ENCODE peak calls at places on chromosome 5, in six cellular contexts. D, Q, K, P, U and T are unnamed samples.

GRCh38 chr5:1462358-1462757 is 17.1 kb upstream of the SLC6A3 start:
- DNase-seq in D (no peak), Q (no peak), K (no peak), P (no peak), U (peak), T (no peak)

GRCh38 chr5:142056831-142057696 is 44.2 kb upstream of the GNPDA1 start:
- DNase-seq in D (no peak), Q (no peak), K (no peak), P (no peak), U (no peak), T (no peak)

GRCh38 chr5:82314964-82315728 is 37.0 kb upstream of the RPS23 start:
- DNase-seq in D (no peak), Q (no peak), K (peak), P (no peak), U (no peak), T (no peak)

GRCh38 chr5:179484201-179484600 is 66.2 kb upstream of the RUFY1 start:
- DNase-seq in D (no peak), Q (no peak), K (no peak), P (no peak), U (no peak), T (no peak)

GRCh38 chr5:67679184-67679855 is 482.7 kb upstream of the CD180 start:
- DNase-seq in D (no peak), Q (no peak), K (no peak), P (peak), U (no peak), T (no peak)

GRCh38 chr5:78661044-78661443 is 12.5 kb upstream of the LHFPL2 start:
- DNase-seq in D (no peak), Q (no peak), K (no peak), P (no peak), U (no peak), T (no peak)

GRCh38 chr5:173486826-173487225 is 129.6 kb downstream of the BOD1 start:
- DNase-seq in D (no peak), Q (no peak), K (no peak), P (no peak), U (no peak), T (no peak)

GRCh38 chr5:103487822-103488493 is 74.6 kb downstream of the NUDT12 start:
- DNase-seq in D (no peak), Q (no peak), K (no peak), P (peak), U (no peak), T (peak)

GRCh38 chr5:6302099-6302498 is 76.2 kb downstream of the MED10 start:
- DNase-seq in D (no peak), Q (no peak), K (no peak), P (no peak), U (no peak), T (no peak)

GRCh38 chr5:38757451-38758245 is 88.2 kb upstream of the OSMR start:
- DNase-seq in D (no peak), Q (no peak), K (peak), P (no peak), U (no peak), T (no peak)

GRCh38 chr5:38576442-38576841 is 20.0 kb upstream of the LIFR start:
- DNase-seq in D (no peak), Q (no peak), K (peak), P (no peak), U (no peak), T (no peak)

GRCh38 chr5:97714426-97714825 is 531.4 kb upstream of the RIOK2 start:
- DNase-seq in D (no peak), Q (no peak), K (no peak), P (no peak), U (no peak), T (no peak)

GRCh38 chr5:80739898-80740297 is 85.1 kb upstream of the DHFR start:
- DNase-seq in D (no peak), Q (no peak), K (no peak), P (no peak), U (no peak), T (no peak)

GRCh38 chr5:17359451-17359965 is 138.5 kb upstream of the TAF11L2 start:
- DNase-seq in D (no peak), Q (no peak), K (peak), P (no peak), U (no peak), T (no peak)

GRCh38 chr5:59790399-59791130 is 103.0 kb downstream of the PDE4D start:
- DNase-seq in D (no peak), Q (no peak), K (peak), P (peak), U (no peak), T (peak)

GRCh38 chr5:90434116-90434714 is 24.7 kb upstream of the CETN3 start:
- DNase-seq in D (no peak), Q (peak), K (peak), P (peak), U (peak), T (peak)

GRCh38 chr5:171845857-171846785 is 60.5 kb downstream of the SMIM23 start:
- DNase-seq in D (no peak), Q (no peak), K (peak), P (no peak), U (peak), T (no peak)

GRCh38 chr5:100827481-100827889 is 75.6 kb downstream of the ST8SIA4 start:
- DNase-seq in D (no peak), Q (no peak), K (no peak), P (no peak), U (no peak), T (peak)

GRCh38 chr5:1732238-1732880 is 67.3 kb downstream of the MRPL36 start:
- DNase-seq in D (no peak), Q (no peak), K (no peak), P (no peak), U (peak), T (no peak)

GRCh38 chr5:87746891-87747366 is 334.2 kb upstream of the CCNH start:
- DNase-seq in D (no peak), Q (no peak), K (no peak), P (no peak), U (no peak), T (no peak)

GRCh38 chr5:61653802-61654580 is 321.9 kb downstream of the ZSWIM6 start:
- DNase-seq in D (no peak), Q (no peak), K (no peak), P (no peak), U (no peak), T (no peak)

GRCh38 chr5:76742586-76742985 is 26.7 kb downstream of the F2R start:
- DNase-seq in D (no peak), Q (no peak), K (peak), P (no peak), U (no peak), T (no peak)

GRCh38 chr5:175027390-175027789 is 303.0 kb downstream of the MSX2 start:
- DNase-seq in D (no peak), Q (no peak), K (no peak), P (no peak), U (no peak), T (no peak)

GRCh38 chr5:74442466-74442865 is 198.1 kb downstream of the ENC1 start:
- DNase-seq in D (no peak), Q (no peak), K (peak), P (no peak), U (no peak), T (no peak)

GRCh38 chr5:102663771-102664530 is 91.2 kb upstream of the PAM start:
- DNase-seq in D (no peak), Q (no peak), K (no peak), P (no peak), U (peak), T (no peak)

GRCh38 chr5:51272957-51273356 is 110.3 kb upstream of the ISL1 start:
- DNase-seq in D (no peak), Q (no peak), K (no peak), P (no peak), U (no peak), T (no peak)

GRCh38 chr5:159430361-159431018 is 100.2 kb upstream of the IL12B start:
- DNase-seq in D (no peak), Q (no peak), K (no peak), P (no peak), U (no peak), T (no peak)

GRCh38 chr5:176542596-176543427 is 5.6 kb upstream of the RNF44 start:
- DNase-seq in D (no peak), Q (peak), K (no peak), P (peak), U (peak), T (peak)

GRCh38 chr5:10333154-10334006 is 20.1 kb upstream of the MARCHF6 start:
- DNase-seq in D (no peak), Q (no peak), K (peak), P (peak), U (peak), T (no peak)

GRCh38 chr5:93790401-93790800 is 49.0 kb upstream of the POU5F2 start:
- DNase-seq in D (no peak), Q (no peak), K (peak), P (no peak), U (no peak), T (no peak)

GRCh38 chr5:140632366-140633080 is 452 bp downstream of the CD14 start:
- DNase-seq in D (no peak), Q (peak), K (peak), P (peak), U (peak), T (peak)

GRCh38 chr5:87649455-87649854 is 236.7 kb upstream of the CCNH start:
- DNase-seq in D (no peak), Q (no peak), K (no peak), P (no peak), U (no peak), T (no peak)

GRCh38 chr5:59354811-59355210 is 538.7 kb downstream of the PDE4D start:
- DNase-seq in D (no peak), Q (no peak), K (no peak), P (no peak), U (no peak), T (no peak)

DNA sequence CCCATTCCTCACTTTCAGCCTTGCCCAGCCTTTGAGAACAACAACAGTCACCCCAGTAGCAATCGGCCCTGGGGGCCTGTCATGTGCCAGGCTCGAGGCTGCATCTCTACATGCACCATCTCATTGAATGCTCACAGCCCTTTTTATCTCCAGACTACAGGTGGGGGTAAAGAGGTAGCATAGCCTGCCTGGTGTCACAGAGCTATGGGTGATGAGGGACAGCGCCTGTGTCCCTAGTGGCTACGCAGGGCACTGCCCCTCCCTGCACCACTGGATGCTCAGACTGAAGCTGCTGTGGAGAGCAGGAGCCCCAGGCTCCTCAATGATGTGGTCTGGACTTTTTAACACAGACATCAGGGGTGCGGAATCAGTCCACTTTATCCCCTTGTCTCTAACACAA is 2.8 kb downstream of the CAMK2A start:
- DNase-seq in D (no peak), Q (no peak), K (no peak), P (peak), U (no peak), T (peak)
- TF ChIP-seq CTCF in D (peak), Q (no peak), K (peak), P (peak), U (no peak), T (peak)

GRCh38 chr5:180785794-180786221 is 16.8 kb downstream of the MGAT1 start:
- DNase-seq in D (no peak), Q (no peak), K (peak), P (no peak), U (no peak), T (no peak)
- H3K4me3 ChIP-seq in D (no peak), Q (no peak), K (no peak), P (no peak), U (no peak), T (no peak)

GRCh38 chr5:65213921-65214525 is 267.7 kb downstream of the ADAMTS6 start:
- DNase-seq in D (no peak), Q (no peak), K (peak), P (no peak), U (no peak), T (peak)
- TF ChIP-seq CTCF in D (peak), Q (no peak), K (peak), P (peak), U (peak), T (peak)

DNA sequence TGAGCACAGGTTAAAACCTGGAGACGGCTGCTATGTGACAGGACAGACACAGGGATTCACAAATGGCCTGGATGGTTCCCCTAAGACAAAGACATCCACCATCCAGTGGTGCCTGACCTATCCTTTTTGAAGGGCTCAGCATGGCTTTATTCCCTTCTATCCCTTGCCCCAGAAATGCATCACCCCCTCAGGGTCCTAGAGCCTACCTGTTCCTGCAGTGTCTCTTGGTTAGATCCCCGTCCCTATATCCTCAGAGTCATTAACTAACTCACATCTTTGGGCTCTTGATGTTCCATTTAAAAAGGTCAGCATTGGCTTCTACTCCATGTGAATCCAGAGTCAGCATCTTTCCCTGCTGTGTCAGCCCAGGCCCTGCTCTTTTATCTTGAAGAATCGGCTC is 22.0 kb upstream of the PPP2CA start:
- DNase-seq in D (no peak), Q (no peak), K (no peak), P (no peak), U (no peak), T (no peak)
- H3K4me3 ChIP-seq in D (no peak), Q (no peak), K (no peak), P (no peak), U (no peak), T (no peak)

GRCh38 chr5:139571966-139572365 is 10.8 kb downstream of the UBE2D2 start:
- DNase-seq in D (no peak), Q (no peak), K (peak), P (no peak), U (no peak), T (no peak)

GRCh38 chr5:139577689-139578347 is 16.7 kb downstream of the UBE2D2 start:
- DNase-seq in D (no peak), Q (no peak), K (no peak), P (no peak), U (no peak), T (no peak)

GRCh38 chr5:139575751-139576150 is 14.6 kb downstream of the UBE2D2 start:
- DNase-seq in D (no peak), Q (no peak), K (no peak), P (no peak), U (no peak), T (peak)

GRCh38 chr5:139575313-139575646 is 14.1 kb downstream of the UBE2D2 start:
- DNase-seq in D (no peak), Q (no peak), K (no peak), P (no peak), U (no peak), T (no peak)

DNA sequence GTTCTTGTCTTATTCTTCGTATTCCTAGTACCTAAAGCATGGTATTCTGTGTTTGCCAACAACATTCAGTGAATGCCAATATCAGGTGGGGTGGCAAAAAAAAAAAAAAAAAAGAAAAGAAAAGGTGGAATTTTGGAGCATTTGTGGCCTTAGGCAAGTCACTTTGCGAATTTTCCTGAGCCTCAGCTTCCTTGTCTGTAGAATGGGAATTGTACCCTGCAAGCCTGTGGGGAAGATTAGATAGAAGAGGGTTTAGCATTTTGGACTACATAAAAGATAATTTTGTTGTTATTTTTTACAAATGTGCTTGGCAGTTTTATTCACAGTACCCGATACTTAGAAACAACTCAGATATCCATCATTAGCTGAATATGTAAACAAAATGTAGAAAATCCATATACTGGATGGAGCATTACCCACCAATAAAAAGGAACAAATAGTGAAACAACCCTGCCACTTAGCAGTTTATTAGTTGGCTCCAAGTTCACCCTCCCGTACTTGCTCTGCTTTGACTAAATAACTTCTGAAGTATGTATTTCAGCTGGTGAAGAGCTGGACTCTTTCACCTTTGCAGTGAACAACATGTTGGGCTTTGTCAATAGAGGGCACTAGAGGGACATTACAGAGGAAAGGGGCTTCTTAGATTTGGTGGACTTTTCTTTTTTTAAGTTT is 13.6 kb downstream of the UBE2D2 start:
- DNase-seq in D (no peak), Q (no peak), K (peak), P (peak), U (no peak), T (peak)
- TF ChIP-seq CTCF in D (peak), Q (peak), K (peak), P (peak), U (peak), T (peak)

DNA sequence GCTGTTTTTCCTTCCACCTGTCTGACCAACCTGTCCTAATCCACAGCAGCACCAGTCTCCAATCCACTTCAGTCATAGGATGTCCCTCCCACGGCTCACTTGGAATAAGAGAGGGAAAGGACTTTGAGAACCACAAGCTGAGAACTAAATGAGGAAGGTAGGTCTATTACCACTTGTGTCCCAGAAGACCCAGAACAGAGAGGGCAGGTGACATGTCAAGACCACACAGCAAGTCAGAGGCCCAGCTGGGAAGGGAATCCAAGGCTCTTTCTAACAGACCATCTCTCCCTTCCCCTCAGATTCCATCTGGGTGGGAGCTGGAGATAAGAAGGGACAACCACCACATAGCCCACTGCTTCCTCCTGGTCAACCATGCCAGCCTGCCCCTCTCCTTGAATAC is 14.6 kb downstream of the ANXA6 start:
- DNase-seq in D (no peak), Q (no peak), K (no peak), P (no peak), U (no peak), T (no peak)
- H3K4me3 ChIP-seq in D (no peak), Q (no peak), K (no peak), P (no peak), U (no peak), T (peak)

DNA sequence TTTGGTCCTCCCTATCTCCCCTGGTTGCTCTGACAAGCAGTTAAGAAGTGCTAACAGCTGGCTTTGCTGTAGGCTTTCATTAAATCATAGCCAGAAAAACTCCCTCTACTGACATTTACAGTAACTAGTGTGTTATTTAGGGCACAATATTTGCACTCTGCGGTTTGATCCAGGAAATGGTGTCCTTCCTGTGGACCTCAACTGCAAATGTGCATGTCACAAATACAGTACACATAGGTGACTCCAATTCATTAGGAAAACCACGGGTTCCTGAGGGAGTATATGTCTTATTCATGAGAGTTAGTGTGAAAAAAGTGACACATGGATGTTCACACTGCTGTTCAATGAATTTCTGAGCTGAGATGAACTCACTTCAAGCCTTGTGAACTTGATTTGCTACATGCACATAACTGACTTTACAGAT is 281.6 kb downstream of the EFNA5 start:
- DNase-seq in D (no peak), Q (no peak), K (peak), P (peak), U (no peak), T (peak)
- TF ChIP-seq CTCF in D (peak), Q (no peak), K (no peak), P (no peak), U (no peak), T (no peak)

DNA sequence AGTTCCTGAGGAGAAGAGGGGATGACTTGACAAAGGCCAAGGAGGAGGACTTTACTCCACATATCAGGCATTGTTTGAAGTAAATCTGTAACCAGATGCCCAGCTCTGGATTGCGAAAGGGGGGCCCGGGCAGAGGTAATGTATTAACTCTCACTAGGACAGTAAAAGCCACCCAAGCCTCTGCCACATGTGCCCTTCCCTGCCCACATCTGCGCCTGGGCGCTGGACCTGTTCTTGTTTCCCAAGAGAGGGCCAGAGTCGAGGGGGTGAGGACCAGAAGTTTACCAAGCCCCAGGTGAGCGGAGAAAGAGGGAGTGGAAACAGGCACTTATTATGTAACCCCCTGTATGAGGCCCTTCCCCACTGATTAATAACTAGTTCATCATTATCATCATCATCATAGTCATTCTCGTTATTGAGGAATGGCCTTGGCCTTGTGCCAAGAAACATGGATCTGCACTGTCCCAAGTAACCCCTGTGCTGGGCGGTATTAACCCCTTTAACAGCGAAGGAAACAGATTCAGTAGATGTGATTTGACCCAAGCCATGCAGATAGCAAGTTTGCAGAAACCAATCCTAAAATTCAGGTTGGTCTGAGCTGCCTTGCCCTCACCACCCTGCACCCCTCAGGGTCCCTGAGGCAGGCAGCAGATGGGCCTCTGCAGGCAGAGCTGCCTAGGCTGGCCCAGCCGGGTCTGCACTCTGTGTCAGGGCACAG is at the start of gene SLC23A1:
- DNase-seq in D (no peak), Q (no peak), K (peak), P (no peak), U (no peak), T (no peak)
- H3K4me3 ChIP-seq in D (no peak), Q (no peak), K (no peak), P (no peak), U (no peak), T (no peak)